ENCODE peak calls at places on chromosome 6, in nine cellular contexts. W, U, J, F, I, H, M, S and D are unnamed samples.

GRCh38 chr6:23349521-23350147 is 776.4 kb upstream of the NRSN1 start:
- DNase-seq in W (no peak), U (no peak), J (no peak), F (no peak), I (no peak), H (no peak), M (no peak), S (no peak), D (no peak)

GRCh38 chr6:108113557-108114519 is 39.3 kb upstream of the OSTM1 start:
- DNase-seq in W (no peak), U (no peak), J (peak; percentile 51), F (no peak), I (no peak), H (no peak), M (no peak), S (peak; percentile 27), D (peak; percentile 28)

GRCh38 chr6:1136415-1136774 is 175.5 kb upstream of the FOXQ1 start:
- DNase-seq in W (no peak), U (peak; percentile 74), J (no peak), F (no peak), I (no peak), H (no peak), M (no peak), S (peak; percentile 14), D (no peak)

GRCh38 chr6:156154896-156155295 is 622.3 kb upstream of the ARID1B start:
- DNase-seq in W (no peak), U (no peak), J (no peak), F (no peak), I (no peak), H (no peak), M (no peak), S (no peak), D (no peak)

GRCh38 chr6:15913573-15913972 is 215.3 kb upstream of the MYLIP start:
- DNase-seq in W (no peak), U (no peak), J (no peak), F (no peak), I (no peak), H (no peak), M (no peak), S (no peak), D (no peak)

GRCh38 chr6:87396595-87397392 is 11.0 kb upstream of the CFAP206 start:
- DNase-seq in W (no peak), U (no peak), J (no peak), F (no peak), I (no peak), H (no peak), M (no peak), S (no peak), D (no peak)

GRCh38 chr6:163031931-163032330 is 304.2 kb downstream of the PACRG start:
- DNase-seq in W (no peak), U (no peak), J (no peak), F (no peak), I (no peak), H (no peak), M (no peak), S (no peak), D (no peak)

GRCh38 chr6:122145246-122145645 is 254.2 kb upstream of the HSF2 start:
- DNase-seq in W (no peak), U (no peak), J (no peak), F (no peak), I (no peak), H (no peak), M (no peak), S (no peak), D (no peak)

GRCh38 chr6:113782641-113783040 is 74.5 kb upstream of the MARCKS start:
- DNase-seq in W (no peak), U (no peak), J (no peak), F (no peak), I (no peak), H (no peak), M (no peak), S (no peak), D (no peak)

GRCh38 chr6:158996863-158997262 is 3.1 kb downstream of the RSPH3 start:
- DNase-seq in W (no peak), U (no peak), J (no peak), F (no peak), I (no peak), H (no peak), M (no peak), S (no peak), D (no peak)

GRCh38 chr6:75808507-75808906 is 59.5 kb downstream of the MYO6 start:
- DNase-seq in W (no peak), U (no peak), J (no peak), F (no peak), I (no peak), H (no peak), M (no peak), S (no peak), D (no peak)

GRCh38 chr6:41327177-41327576 is 8.2 kb upstream of the NCR2 start:
- DNase-seq in W (no peak), U (no peak), J (no peak), F (no peak), I (no peak), H (no peak), M (no peak), S (no peak), D (no peak)
- H3K4me3 ChIP-seq in W (no peak overlapping the region), U (no peak overlapping the region), J (no peak overlapping the region), F (no peak overlapping the region), I (no peak overlapping the region), H (no peak overlapping the region), M (no peak overlapping the region), S (no peak overlapping the region), D (no peak overlapping the region)

GRCh38 chr6:100880149-100880900 is 804 bp downstream of the ASCC3 start:
- DNase-seq in W (no peak), U (no peak), J (no peak), F (no peak), I (no peak), H (no peak), M (no peak), S (no peak), D (no peak)

GRCh38 chr6:100881707-100882040 is 545 bp upstream of the ASCC3 start:
- DNase-seq in W (no peak), U (no peak), J (no peak), F (no peak), I (no peak), H (no peak), M (no peak), S (no peak), D (no peak)

GRCh38 chr6:100879317-100879716 is 1.8 kb downstream of the ASCC3 start:
- DNase-seq in W (no peak), U (no peak), J (no peak), F (no peak), I (no peak), H (no peak), M (no peak), S (no peak), D (no peak)

GRCh38 chr6:100883347-100883746 is 2.2 kb upstream of the ASCC3 start:
- DNase-seq in W (no peak), U (no peak), J (no peak), F (no peak), I (no peak), H (no peak), M (no peak), S (no peak), D (no peak)

DNA sequence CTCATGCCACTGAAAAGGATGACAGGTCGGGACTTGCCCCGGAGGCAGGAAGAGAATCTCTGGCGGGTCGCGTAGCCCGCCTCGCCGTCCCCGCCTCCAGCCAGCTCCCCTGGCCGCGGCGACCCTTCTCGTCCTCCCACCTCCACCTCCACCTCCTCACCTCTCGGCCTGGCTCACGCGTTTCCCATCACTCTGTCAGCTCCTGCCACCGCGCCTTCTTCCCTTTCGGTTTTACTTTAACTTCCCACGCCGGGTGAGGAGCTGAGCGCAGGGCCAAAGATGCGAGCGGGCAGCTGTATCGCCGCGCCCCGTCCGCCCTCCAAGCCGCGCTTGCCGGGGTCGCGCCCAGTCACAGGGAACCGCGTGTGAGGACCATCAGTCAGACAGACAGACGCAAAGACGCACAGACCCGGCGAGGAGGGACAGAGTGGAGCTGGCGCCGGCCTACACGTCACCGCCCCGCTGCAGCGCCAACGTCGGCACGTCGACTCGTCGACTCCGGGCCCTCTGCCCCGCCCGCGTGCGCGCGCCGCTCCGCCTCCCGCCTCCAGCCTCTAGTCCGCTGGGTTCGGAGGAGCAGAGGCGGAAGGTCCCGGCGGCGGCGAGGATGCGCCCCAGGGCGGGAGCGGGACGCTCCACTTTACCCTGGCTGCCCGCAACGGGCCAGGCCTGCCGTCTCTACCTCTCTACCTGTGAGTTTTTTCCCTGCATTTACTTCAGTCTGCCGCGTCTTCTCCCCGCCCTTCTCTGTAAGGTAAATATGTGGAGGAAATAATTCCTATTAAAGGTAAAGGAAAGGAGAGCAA is at the start of gene ASCC3:
- DNase-seq in W (peak; percentile 93), U (peak; percentile 94), J (peak; percentile 94), F (peak; percentile 73), I (peak; percentile 86), H (peak; percentile 36), M (peak; percentile 93), S (peak; percentile 89), D (peak; percentile 96)
- TF ChIP-seq POLR2A in W (peak; percentile 32), U (no peak), J (peak; percentile 54), F (peak; percentile 67), I (peak; percentile 56), H (peak; percentile 47), M (no peak), S (no peak), D (peak; percentile 19)

DNA sequence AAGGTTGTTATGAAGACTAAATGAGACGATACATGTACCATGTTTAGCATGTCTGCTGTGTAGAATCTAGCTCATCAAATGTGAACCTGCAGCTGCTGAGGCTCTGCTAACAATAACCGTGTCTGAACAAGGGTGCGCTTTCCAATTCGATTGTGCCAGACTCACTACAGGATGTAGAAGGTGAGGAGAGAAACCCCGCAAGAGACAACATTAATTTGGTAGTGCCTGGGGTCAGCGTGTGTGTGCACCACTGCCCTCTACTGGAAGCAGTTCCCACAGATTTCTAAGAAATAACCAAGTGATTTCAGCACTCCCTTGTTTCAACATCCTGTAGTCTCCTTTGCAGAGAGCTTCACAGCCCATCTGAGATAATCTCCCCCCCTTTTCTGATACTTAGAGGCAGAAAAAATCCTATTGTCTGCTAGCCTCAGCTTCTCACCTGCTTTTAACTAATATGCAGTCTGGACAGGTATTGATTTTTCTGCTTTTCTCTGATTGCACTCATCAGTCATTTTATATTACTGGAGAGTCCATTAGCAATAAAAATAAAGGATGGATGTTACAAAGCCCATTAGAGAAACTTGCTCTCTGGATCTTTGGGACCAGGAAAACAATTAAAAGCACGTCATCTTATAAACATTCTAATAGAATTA is 96.7 kb upstream of the BACH2 start:
- DNase-seq in W (peak; percentile 53), U (no peak), J (peak; percentile 71), F (peak; percentile 36), I (peak; percentile 49), H (no peak), M (peak; percentile 51), S (peak; percentile 53), D (peak; percentile 74)
- H3K4me3 ChIP-seq in W (no peak overlapping the region), U (no peak overlapping the region), J (no peak overlapping the region), F (no peak overlapping the region), I (no peak overlapping the region), H (no peak overlapping the region), M (no peak overlapping the region), S (no peak overlapping the region), D (no peak overlapping the region)

DNA sequence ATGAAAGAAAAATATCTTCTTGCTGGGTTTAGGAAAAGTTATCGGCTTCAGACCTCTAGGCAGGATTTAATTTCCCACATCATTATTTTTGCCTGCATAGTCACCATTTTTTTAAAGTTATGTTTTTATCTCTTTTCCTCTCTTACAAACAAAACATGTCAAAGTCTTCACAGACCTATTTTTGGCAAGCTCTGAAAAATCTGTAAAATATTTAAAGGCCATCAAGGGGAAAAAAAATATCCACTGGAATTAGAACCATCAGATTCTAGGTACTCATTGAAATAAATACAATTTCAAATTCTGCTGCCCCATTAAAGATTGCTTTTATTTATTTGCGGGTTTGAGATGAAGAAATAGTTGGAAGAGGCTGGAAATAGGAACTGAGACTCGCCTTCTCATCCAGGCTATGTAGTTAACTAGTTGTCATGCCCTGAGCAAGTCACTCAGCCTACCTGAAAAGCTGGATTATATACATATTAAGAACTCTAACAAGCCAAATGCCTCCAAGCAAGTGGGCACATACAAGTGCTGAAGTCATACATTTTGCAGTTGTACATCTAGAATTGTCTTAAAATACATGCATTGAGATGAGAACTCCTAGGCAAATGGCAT is 101.7 kb upstream of the SASH1 start:
- DNase-seq in W (no peak), U (no peak), J (no peak), F (no peak), I (no peak), H (no peak), M (no peak), S (no peak), D (no peak)
- TF ChIP-seq POLR2A in W (no peak), U (no peak), J (no peak), F (no peak), I (no peak), H (no peak), M (no peak), S (no peak), D (no peak)